ENCODE peak calls at places on chromosomes 3 and 15, in five cellular contexts. J is GM12865, H is K562, U is transverse colon, P is stomach. L is an unnamed sample.
A peak's percentile ranks its signal among the peaks of the same experiment; 100 is the strongest.

GRCh38 chr3:179037361-179037760 is 34.2 kb downstream of the ZMAT3 start:
- DNase-seq in U (peak; percentile 28), J (no peak), H (no peak), P (no peak), L (peak; percentile 75)

GRCh38 chr3:72494076-72495000 is 353.9 kb downstream of the SHQ1 start:
- DNase-seq in P (no peak), H (no peak), J (peak; percentile 18), U (no peak), L (no peak)

GRCh38 chr15:28260722-28261121 is 61.3 kb downstream of the HERC2 start:
- DNase-seq in U (no peak), J (no peak), P (no peak), H (no peak), L (no peak)

GRCh38 chr3:196988241-196989029 is 19.8 kb upstream of the PIGZ start:
- DNase-seq in P (no peak), U (peak; percentile 51), H (peak; percentile 83), J (no peak), L (no peak)

GRCh38 chr3:81622395-81622794 is 139.1 kb downstream of the GBE1 start:
- DNase-seq in P (no peak), J (no peak), H (no peak), U (no peak), L (peak; percentile 65)

GRCh38 chr3:171348121-171348520 is 112.1 kb downstream of the TNIK start:
- DNase-seq in H (no peak), U (no peak), J (peak; percentile 28), P (no peak), L (peak; percentile 40)

GRCh38 chr15:38254065-38254883 is 1.6 kb downstream of the SPRED1 start:
- DNase-seq in H (peak; percentile 60), U (peak; percentile 62), P (peak; percentile 53), J (peak; percentile 60), L (no peak)

GRCh38 chr3:65927576-65927975 is 111.1 kb downstream of the MAGI1 start:
- DNase-seq in J (no peak), U (no peak), P (peak; percentile 51), H (no peak), L (no peak)

GRCh38 chr3:143081844-143082778 is 37.5 kb upstream of the CHST2 start:
- DNase-seq in H (no peak), J (peak; percentile 91), U (peak; percentile 24), P (no peak), L (no peak)

GRCh38 chr15:75233504-75234190 is 24.5 kb upstream of the GOLGA6C start:
- DNase-seq in H (no peak), P (no peak), U (peak; percentile 2), J (no peak), L (no peak)

GRCh38 chr3:30319713-30320112 is 286.7 kb upstream of the TGFBR2 start:
- DNase-seq in H (no peak), P (no peak), U (peak; percentile 30), J (peak; percentile 17), L (no peak)

GRCh38 chr15:57301307-57301706 is 75.0 kb upstream of the CGNL1 start:
- DNase-seq in P (no peak), H (no peak), J (peak; percentile 32), U (no peak), L (no peak)

GRCh38 chr3:24128195-24129005 is 183.3 kb downstream of the NR1D2 start:
- DNase-seq in U (no peak), H (no peak), J (no peak), P (no peak), L (no peak)

GRCh38 chr3:70040386-70040785 is 40.9 kb downstream of the SAMMSON start:
- DNase-seq in H (no peak), P (no peak), U (no peak), J (no peak), L (no peak)

GRCh38 chr15:80866936-80867335 is 87.8 kb downstream of the CEMIP start:
- DNase-seq in H (no peak), J (no peak), P (no peak), U (no peak), L (no peak)

GRCh38 chr3:71425491-71426071 is 157.9 kb downstream of the FOXP1 start:
- DNase-seq in H (no peak), P (no peak), J (no peak), U (no peak), L (peak; percentile 78)

GRCh38 chr15:51576911-51577500 is 45.6 kb downstream of the DMXL2 start:
- DNase-seq in H (no peak), J (no peak), P (no peak), U (no peak), L (peak; percentile 37)

GRCh38 chr3:176005564-176005963 is 1146.4 kb downstream of the NAALADL2 start:
- DNase-seq in U (no peak), P (no peak), H (no peak), J (no peak), L (no peak)

GRCh38 chr3:107112356-107112755 is 264.9 kb upstream of the CCDC54 start:
- DNase-seq in U (no peak), H (no peak), J (no peak), P (no peak), L (no peak)

GRCh38 chr15:80512729-80513670 is 108.8 kb downstream of the ARNT2 start:
- DNase-seq in J (no peak), P (no peak), H (no peak), U (no peak), L (no peak)

GRCh38 chr15:62647195-62647865 is 395.2 kb upstream of the TPM1 start:
- DNase-seq in H (no peak), P (peak; percentile 55), U (peak; percentile 70), J (no peak), L (no peak)

GRCh38 chr15:62653122-62653521 is 389.4 kb upstream of the TPM1 start:
- DNase-seq in U (no peak), P (no peak), J (no peak), H (no peak), L (no peak)

GRCh38 chr15:62644874-62645755 is 397.4 kb upstream of the TPM1 start:
- DNase-seq in J (no peak), U (no peak), H (no peak), P (no peak), L (no peak)

GRCh38 chr15:62649793-62650420 is 392.6 kb upstream of the TPM1 start:
- DNase-seq in P (no peak), J (peak; percentile 86), H (no peak), U (no peak), L (no peak)

DNA sequence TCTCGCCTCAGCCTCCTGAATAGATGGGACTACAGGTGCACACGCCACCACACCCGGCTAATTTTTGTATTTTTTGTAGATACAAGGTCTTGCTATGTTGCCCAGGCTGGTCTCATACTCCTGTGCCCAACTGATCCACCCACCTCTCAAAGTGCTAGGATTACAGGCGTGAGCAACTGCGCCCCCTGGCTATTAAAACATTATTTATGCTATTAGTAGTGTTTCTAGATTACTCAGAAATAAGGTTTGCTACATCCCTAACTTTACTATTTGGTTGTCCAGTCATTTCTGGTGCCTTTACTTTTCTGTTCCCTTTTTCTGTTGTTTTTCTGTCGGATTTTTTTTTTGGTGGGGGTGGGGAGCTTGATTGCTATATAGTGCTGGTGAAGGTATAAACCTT is 393.6 kb upstream of the TPM1 start:
- DNase-seq in U (no peak), H (no peak), P (no peak), J (peak; percentile 54), L (no peak)
- TF ChIP-seq CTCF in U (no peak), H (peak; percentile 53), P (no peak), J (peak; percentile 22), L (no peak)

DNA sequence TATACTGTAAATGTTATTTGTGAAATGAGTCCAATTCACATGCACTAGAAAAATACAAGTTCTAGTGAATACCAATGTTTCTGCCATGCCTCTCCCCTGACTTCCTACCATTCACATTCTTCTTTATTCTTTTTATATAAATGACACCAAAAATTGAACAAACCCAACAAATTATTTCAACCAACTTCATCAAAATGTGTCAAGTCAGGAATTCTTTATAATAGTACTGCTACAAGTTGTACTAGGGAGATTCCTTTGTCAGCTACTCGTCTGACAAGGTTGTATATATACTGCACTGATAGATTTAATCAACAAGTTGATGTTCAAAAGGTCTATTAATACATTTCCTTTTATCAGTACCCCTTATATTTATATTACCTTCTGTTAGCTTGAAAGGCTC is 3.0 kb downstream of the TBL1XR1 start:
- DNase-seq in H (no peak), U (no peak), J (no peak), P (no peak), L (no peak)
- H3K4me3 ChIP-seq in H (peak overlapping the region; percentile 93), U (no peak overlapping the region), J (peak overlapping the region; percentile 74), P (no peak overlapping the region), L (peak overlapping the region; percentile 30)

GRCh38 chr3:184132947-184133346 is 2.2 kb upstream of the EIF2B5 start:
- DNase-seq in J (no peak), P (no peak), H (no peak), U (no peak), L (no peak)

GRCh38 chr3:184135911-184136260 is 728 bp downstream of the EIF2B5 start:
- DNase-seq in U (no peak), P (no peak), J (no peak), H (no peak), L (no peak)

GRCh38 chr3:184134746-184135148 is 411 bp upstream of the EIF2B5 start:
- DNase-seq in P (peak; percentile 35), H (no peak), J (peak; percentile 13), U (no peak), L (no peak)

GRCh38 chr3:184133840-184134745 is 1.1 kb upstream of the EIF2B5 start:
- DNase-seq in H (peak; percentile 61), P (peak; percentile 84), J (peak; percentile 90), U (peak; percentile 88), L (no peak)

GRCh38 chr3:184135149-184135910 is at the start of gene EIF2B5:
- DNase-seq in U (peak; percentile 94), J (peak; percentile 95), P (peak; percentile 91), H (peak; percentile 90), L (peak; percentile 69)
- TF ChIP-seq CTCF in U (peak; percentile 35), J (peak; percentile 39), P (no peak), H (peak; percentile 29), L (peak; percentile 38)

GRCh38 chr3:87413821-87414220 is 137.4 kb upstream of the POU1F1 start:
- DNase-seq in P (no peak), H (no peak), U (no peak), J (no peak), L (peak; percentile 49)
- H3K4me3 ChIP-seq in P (no peak overlapping the region), H (no peak overlapping the region), U (no peak overlapping the region), J (no peak overlapping the region), L (no peak overlapping the region)

GRCh38 chr3:148075829-148076716 is 621.6 kb upstream of the AGTR1 start:
- DNase-seq in H (no peak), J (peak; percentile 19), U (no peak), P (no peak), L (peak; percentile 14)
- TF ChIP-seq CTCF in H (no peak), J (peak; percentile 33), U (peak; percentile 26), P (no peak), L (peak; percentile 76)

DNA sequence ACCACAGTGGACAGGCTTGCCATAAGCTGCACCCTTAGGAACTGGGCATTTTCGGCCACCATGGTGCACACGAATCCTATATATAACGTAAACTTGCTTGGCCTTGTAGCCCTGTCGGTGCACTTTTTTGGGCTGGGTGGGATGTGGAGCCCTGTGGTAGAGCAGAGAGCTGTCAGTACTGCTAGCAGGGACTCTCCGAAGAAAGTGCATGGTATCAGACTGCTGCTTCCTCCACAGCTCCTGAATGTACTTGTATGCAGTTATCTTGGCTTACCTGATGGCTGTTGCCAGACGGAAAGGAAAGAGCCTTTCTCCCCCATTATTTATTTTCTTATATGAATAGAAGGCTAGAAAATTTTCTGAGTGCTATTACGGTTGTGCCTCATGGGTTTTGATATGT is 8.4 kb downstream of the GALK2 start:
- DNase-seq in P (no peak), H (no peak), J (no peak), U (no peak), L (no peak)
- H3K4me3 ChIP-seq in P (no peak overlapping the region), H (no peak overlapping the region), J (no peak overlapping the region), U (no peak overlapping the region), L (no peak overlapping the region)

GRCh38 chr3:49841126-49841525 is 15.2 kb downstream of the TRAIP start:
- DNase-seq in J (peak; percentile 39), P (no peak), H (peak; percentile 28), U (no peak), L (no peak)
- TF ChIP-seq CTCF in J (peak; percentile 41), P (no peak), H (peak; percentile 61), U (peak; percentile 15), L (peak; percentile 46)

L was measured in AG04449.